ENCODE peak calls at places on chromosomes 1 and 21, in seven cellular contexts. A is A549, E is fibroblast of lung, L is AG04450, Y is heart left ventricle, K is neural progenitor cell, O is right atrium auricular region. Z is an unnamed sample.

GRCh38 chr21:31862078-31862477 is 10.7 kb upstream of the HUNK start:
- DNase-seq in A (no peak), E (no peak), L (no peak), Y (no peak), K (no peak), O (peak), Z (peak)

GRCh38 chr1:218371927-218372672 is 27.0 kb downstream of the TGFB2 start:
- DNase-seq in A (no peak), E (peak), L (no peak), Y (no peak), K (no peak), O (no peak), Z (no peak)

GRCh38 chr1:21293537-21294265 is 3.4 kb upstream of the ECE1 start:
- DNase-seq in A (no peak), E (no peak), L (no peak), Y (no peak), K (no peak), O (no peak), Z (no peak)

GRCh38 chr1:113141650-113142473 is 68.9 kb downstream of the LRIG2 start:
- DNase-seq in A (no peak), E (peak), L (peak), Y (no peak), K (no peak), O (no peak), Z (no peak)

GRCh38 chr1:211579434-211580302 is 707 bp upstream of the SLC30A1 start:
- DNase-seq in A (peak), E (peak), L (no peak), Y (peak), K (peak), O (peak), Z (no peak)

GRCh38 chr1:5093042-5093441 is 438.6 kb downstream of the AJAP1 start:
- DNase-seq in A (no peak), E (no peak), L (no peak), Y (no peak), K (no peak), O (no peak), Z (no peak)

GRCh38 chr1:31765041-31765467 is 914 bp upstream of the ADGRB2 start:
- DNase-seq in A (no peak), E (no peak), L (no peak), Y (no peak), K (peak), O (no peak), Z (no peak)

GRCh38 chr1:74504125-74505065 is 8.0 kb downstream of the LRRC53 start:
- DNase-seq in A (peak), E (peak), L (peak), Y (peak), K (peak), O (no peak), Z (no peak)

GRCh38 chr21:26918318-26919065 is 48.4 kb downstream of the ADAMTS5 start:
- DNase-seq in A (no peak), E (peak), L (peak), Y (no peak), K (no peak), O (no peak), Z (no peak)

GRCh38 chr1:61240878-61241277 is 158.5 kb downstream of the NFIA start:
- DNase-seq in A (no peak), E (no peak), L (no peak), Y (no peak), K (no peak), O (no peak), Z (no peak)
- H3K27ac ChIP-seq in A (no peak), E (no peak), L (no peak), Y (peak), K (no peak), O (peak), Z (peak)

GRCh38 chr1:39671433-39671792 is 494 bp downstream of the NT5C1A start:
- DNase-seq in A (no peak), E (no peak), L (no peak), Y (peak), K (peak), O (no peak), Z (no peak)

GRCh38 chr1:39672551-39672947 is 642 bp upstream of the NT5C1A start:
- DNase-seq in A (peak), E (no peak), L (no peak), Y (no peak), K (peak), O (no peak), Z (no peak)

GRCh38 chr1:39670689-39671088 is 1.2 kb downstream of the NT5C1A start:
- DNase-seq in A (no peak), E (no peak), L (no peak), Y (no peak), K (no peak), O (no peak), Z (no peak)

GRCh38 chr1:39673215-39673614 is 1.3 kb upstream of the NT5C1A start:
- DNase-seq in A (no peak), E (no peak), L (no peak), Y (no peak), K (no peak), O (no peak), Z (no peak)

DNA sequence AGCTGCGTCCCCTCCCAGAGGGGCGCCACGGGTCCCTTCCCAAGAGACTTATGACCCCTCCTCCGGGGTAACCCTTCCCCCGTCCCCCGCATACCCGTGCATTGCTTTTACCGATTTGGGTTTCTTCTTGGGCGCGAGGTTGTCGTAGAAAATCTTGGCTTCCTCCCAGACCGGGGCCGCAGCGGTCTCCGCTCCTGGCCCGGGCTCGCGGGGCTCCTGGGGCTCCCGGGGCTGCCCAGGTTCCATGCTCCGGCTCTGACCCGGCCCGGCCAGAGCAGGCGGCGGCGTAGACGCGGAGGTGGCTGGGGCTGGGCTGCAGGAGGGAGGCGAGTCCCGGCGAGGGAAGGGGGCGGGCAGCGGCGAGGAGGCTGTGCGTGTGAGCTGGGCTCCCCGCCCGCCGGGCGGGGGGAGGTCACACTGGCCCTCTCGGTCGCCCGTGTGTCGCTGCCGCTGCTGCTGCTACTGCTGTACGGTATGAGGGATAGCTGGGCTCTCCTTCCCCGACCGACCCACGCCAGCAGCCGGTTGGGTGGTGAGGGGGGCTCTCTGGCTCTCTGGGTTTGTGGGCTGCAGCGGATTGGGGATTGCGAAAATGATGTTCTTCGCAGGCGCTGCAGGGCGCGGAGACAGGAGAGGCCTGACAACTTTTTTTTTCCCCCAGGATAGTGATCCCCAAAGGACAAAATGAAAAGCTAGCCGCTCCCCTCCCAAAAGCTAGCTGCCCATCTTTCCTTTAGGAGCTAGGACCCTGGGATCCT is at the start of gene NT5C1A:
- DNase-seq in A (peak), E (no peak), L (no peak), Y (peak), K (peak), O (no peak), Z (no peak)
- H3K4me3 ChIP-seq in A (peak), E (no peak), L (peak), Y (peak), K (peak), O (peak), Z (peak)

GRCh38 chr21:36706482-36706852 is 7.6 kb downstream of the SIM2 start:
- DNase-seq in A (no peak), E (no peak), L (no peak), Y (no peak), K (no peak), O (no peak), Z (no peak)

GRCh38 chr21:36705679-36706481 is 7.0 kb downstream of the SIM2 start:
- DNase-seq in A (no peak), E (no peak), L (no peak), Y (no peak), K (peak), O (peak), Z (peak)

GRCh38 chr21:36708512-36709029 is 9.7 kb downstream of the SIM2 start:
- DNase-seq in A (no peak), E (no peak), L (no peak), Y (no peak), K (peak), O (no peak), Z (peak)

GRCh38 chr21:36707763-36708511 is 9.0 kb downstream of the SIM2 start:
- DNase-seq in A (no peak), E (no peak), L (no peak), Y (no peak), K (peak), O (no peak), Z (no peak)

DNA sequence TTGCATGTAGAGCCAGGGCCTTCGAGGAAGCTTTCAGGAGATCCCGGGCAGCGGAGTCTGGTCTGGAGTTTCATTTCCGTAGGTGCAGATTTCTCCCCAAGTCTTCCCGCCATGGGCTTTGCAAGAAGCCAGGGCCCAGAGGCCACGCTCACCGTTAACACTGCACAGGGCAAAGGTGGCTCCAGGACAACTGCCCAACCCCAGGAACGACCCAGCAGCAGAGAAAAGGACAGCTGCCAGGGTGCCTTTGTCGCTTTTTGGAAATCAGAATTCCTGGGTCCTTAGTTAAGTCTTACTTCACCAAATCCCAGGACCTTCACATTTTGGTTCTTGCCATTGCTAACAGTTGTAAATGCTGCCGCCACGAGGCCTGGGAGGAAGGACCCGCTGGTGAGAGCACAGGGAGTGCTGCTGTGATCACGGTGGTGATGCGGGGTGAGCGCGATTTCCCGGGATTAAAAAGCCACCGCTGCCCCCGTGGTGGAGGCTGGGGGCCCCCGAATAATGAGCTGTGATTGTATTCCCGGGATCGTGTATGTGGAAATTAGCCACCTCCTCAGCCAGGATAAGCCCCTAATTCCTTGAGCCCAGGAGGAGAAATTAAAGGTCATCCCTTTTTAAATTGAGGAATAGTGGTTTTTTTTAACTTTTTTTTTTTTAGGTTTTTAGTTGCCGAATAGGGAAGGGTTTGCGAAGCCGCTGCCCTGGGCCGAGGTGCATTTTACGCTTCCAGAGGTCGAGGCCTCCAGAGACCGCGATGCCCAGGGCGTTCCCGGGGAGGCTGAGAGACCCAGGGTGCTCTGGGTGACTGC is 8.2 kb downstream of the SIM2 start:
- DNase-seq in A (no peak), E (peak), L (no peak), Y (no peak), K (peak), O (peak), Z (no peak)
- TF ChIP-seq CTCF in A (no peak), E (no peak), L (peak), Y (no peak), K (peak), O (no peak), Z (no peak)

GRCh38 chr1:6113745-6114144 is 66.4 kb downstream of the CHD5 start:
- DNase-seq in A (no peak), E (no peak), L (no peak), Y (peak), K (no peak), O (no peak), Z (no peak)
- H3K27ac ChIP-seq in A (no peak), E (no peak), L (no peak), Y (no peak), K (no peak), O (no peak), Z (no peak)

DNA sequence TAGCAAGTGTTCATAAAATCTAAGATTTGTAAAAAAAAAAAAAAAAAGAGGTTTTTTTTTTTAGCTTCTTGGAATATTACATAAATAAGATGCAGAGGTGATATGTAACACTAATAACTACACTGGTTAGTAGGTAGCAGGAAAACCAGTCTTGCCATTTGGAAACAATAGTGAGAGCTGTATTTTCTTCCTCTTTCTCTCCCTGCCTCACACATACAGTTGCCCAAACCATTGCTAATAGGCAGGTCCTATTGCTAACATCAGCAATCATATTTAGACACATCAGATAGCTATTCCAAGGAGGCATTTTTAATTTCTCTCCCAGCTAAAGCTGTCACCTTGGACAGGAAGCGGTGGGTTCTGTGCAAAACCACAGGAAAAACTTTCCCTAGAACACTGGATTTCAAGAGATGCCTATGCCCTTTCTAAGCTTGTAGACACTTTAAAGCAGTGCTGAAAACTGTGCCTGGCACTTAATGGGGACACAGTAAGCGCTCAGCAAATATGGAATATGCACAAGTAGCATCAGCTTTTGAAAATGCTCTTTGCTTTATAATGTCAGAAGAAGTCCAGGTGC is 50.8 kb upstream of the TARBP1 start:
- DNase-seq in A (no peak), E (no peak), L (no peak), Y (no peak), K (no peak), O (no peak), Z (no peak)
- H3K4me3 ChIP-seq in A (no peak), E (no peak), L (no peak), Y (no peak), K (no peak), O (peak), Z (peak)

DNA sequence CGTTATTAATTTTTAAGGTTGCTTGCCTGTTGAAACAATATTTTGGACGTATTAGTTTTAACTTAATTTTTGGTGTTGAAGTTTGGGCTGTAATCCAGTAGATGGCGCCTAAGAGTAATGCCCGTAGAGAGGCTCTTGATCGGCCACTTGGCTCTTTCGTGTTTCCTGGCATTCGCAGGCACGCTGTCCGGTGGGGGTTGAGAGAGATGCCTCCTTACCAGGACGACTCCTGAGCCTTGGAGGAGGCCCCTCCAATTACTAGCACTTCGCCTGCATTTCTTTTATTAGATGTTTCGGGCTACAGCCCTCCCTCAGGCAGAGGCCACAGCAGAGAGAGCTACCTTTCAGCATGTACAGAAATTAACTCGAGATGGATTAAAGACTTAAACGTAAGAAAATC is 12.0 kb downstream of the OR2M4 start:
- DNase-seq in A (peak), E (peak), L (no peak), Y (no peak), K (peak), O (no peak), Z (no peak)
- TF ChIP-seq CTCF in A (no peak), E (peak), L (peak), Y (peak), K (peak), O (no peak), Z (no peak)

DNA sequence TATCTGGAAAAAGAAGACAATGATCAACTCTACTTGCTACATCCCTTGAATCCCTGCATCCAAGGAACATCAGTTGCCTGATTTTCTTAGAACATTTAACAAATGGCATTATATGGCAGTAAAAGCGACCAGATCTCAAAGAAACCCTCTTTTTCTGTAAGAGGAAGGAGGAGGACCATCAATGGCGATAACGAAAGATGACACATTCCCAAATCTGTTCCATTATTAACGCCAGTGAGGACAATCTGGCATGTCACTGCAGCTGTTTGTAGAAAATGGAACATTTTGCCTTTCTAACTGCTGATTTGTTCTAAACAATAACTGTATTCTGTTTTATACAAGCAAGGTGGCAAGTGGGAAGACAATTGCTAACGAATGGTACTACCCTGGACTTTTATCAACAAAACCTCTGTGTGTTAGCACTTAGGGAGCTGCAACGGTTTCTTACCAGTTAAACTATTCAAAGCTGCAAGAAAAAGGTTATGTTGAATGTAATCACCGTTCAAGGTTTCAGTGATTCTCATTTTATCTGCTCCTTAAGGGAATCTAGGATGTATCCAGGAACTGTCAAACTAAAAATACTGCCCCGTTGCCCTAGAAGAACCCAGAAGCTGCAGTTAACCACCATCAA is 251.9 kb downstream of the SDCCAG8 start:
- DNase-seq in A (no peak), E (no peak), L (no peak), Y (no peak), K (no peak), O (no peak), Z (no peak)
- H3K27ac ChIP-seq in A (no peak), E (no peak), L (no peak), Y (no peak), K (no peak), O (no peak), Z (no peak)

GRCh38 chr1:15959847-15960446 is 16.0 kb downstream of the ZBTB17 start:
- DNase-seq in A (no peak), E (no peak), L (no peak), Y (no peak), K (no peak), O (no peak), Z (no peak)
- H3K4me3 ChIP-seq in A (no peak), E (no peak), L (no peak), Y (no peak), K (no peak), O (no peak), Z (no peak)